ENCODE peak calls at places on chromosomes 2 and 18, in seven cellular contexts. J is activated CD8-positive, alpha-beta memory T cell treated with anti-CD3 and anti-CD28 coated beads for 48 hours; M is cardiac muscle cell; Q is body of pancreas; P is Caki2; L is heart left ventricle; N is midbrain. C is an unnamed sample.

GRCh38 chr2:9102861-9103662 is 99.6 kb upstream of the MBOAT2 start:
- DNase-seq in Q (no peak), L (no peak), P (no peak), J (no peak), N (no peak), M (no peak), C (no peak)

GRCh38 chr2:8489221-8489620 is 192.6 kb upstream of the ID2 start:
- DNase-seq in J (no peak), Q (no peak), N (no peak), L (no peak), M (no peak), P (no peak), C (no peak)

GRCh38 chr2:118056165-118056534 is 32.1 kb upstream of the INSIG2 start:
- DNase-seq in P (no peak), M (no peak), L (no peak), Q (peak; percentile 48), N (peak; percentile 41), J (no peak), C (no peak)

GRCh38 chr2:148300534-148300933 is 279.6 kb downstream of the MBD5 start:
- DNase-seq in N (no peak), Q (no peak), P (no peak), L (no peak), J (no peak), M (peak; percentile 33), C (no peak)

GRCh38 chr2:239271471-239272255 is 129.2 kb downstream of the HDAC4 start:
- DNase-seq in P (no peak), Q (peak; percentile 1), N (peak; percentile 32), L (no peak), J (no peak), M (no peak), C (peak; percentile 51)

GRCh38 chr2:195117036-195117435 is 540.0 kb upstream of the SLC39A10 start:
- DNase-seq in P (no peak), L (no peak), M (no peak), J (no peak), Q (no peak), N (no peak), C (no peak)

GRCh38 chr2:238896641-238897040 is 48.8 kb downstream of the TWIST2 start:
- DNase-seq in L (no peak), P (no peak), N (no peak), J (no peak), Q (no peak), M (no peak), C (no peak)

GRCh38 chr18:54843302-54843701 is 15.0 kb downstream of the RAB27B start:
- DNase-seq in M (no peak), J (no peak), P (no peak), N (no peak), Q (no peak), L (no peak), C (no peak)

GRCh38 chr2:191845248-191845715 is 1.6 kb downstream of the CAVIN2 start:
- DNase-seq in P (no peak), M (peak; percentile 75), Q (no peak), L (peak; percentile 75), N (no peak), J (no peak), C (peak; percentile 13)

GRCh38 chr18:34354351-34354750 is 129.6 kb upstream of the NOL4 start:
- DNase-seq in J (no peak), Q (no peak), N (no peak), P (no peak), M (no peak), L (no peak), C (no peak)

C was measured in head of caudate nucleus.